ENCODE peak calls at places on chromosomes 4 and X, in nine cellular contexts. One of them, this sample, is unnamed.

GRCh38 chrX:119757979-119758681 is at the start of gene SOWAHD:
- DNase-seq in NCI-H2081: peak
- DNase-seq in WTC11: peak
- DNase-seq in stimulated activated CD4-positive, alpha-beta T cell treated with anti-CD3 and anti-CD28 coated beads, Interleukin-2, amount 100 ng/mL, for 48 hours: no peak
- DNase-seq in fibroblast of mammary gland: no peak
- DNase-seq in Kasumi-1: peak
- DNase-seq in epithelial cell of esophagus: peak
- DNase-seq in NCI-H526 treated with DMSO at 0.1 percent for 48 hours: peak
- DNase-seq in left colon: peak
- DNase-seq in this sample: no peak

GRCh38 chr4:129092636-129093172 is 635 bp downstream of the SCLT1 start:
- DNase-seq in stimulated activated CD4-positive, alpha-beta T cell treated with anti-CD3 and anti-CD28 coated beads, Interleukin-2, amount 100 ng/mL, for 48 hours: no peak
- DNase-seq in epithelial cell of esophagus: peak
- DNase-seq in left colon: no peak
- DNase-seq in NCI-H2081: peak
- DNase-seq in NCI-H526 treated with DMSO at 0.1 percent for 48 hours: peak
- DNase-seq in Kasumi-1: peak
- DNase-seq in fibroblast of mammary gland: peak
- DNase-seq in WTC11: no peak
- DNase-seq in this sample: no peak

GRCh38 chrX:102835504-102836146 is 101.4 kb upstream of the RAB40AL start:
- DNase-seq in WTC11: peak
- DNase-seq in stimulated activated CD4-positive, alpha-beta T cell treated with anti-CD3 and anti-CD28 coated beads, Interleukin-2, amount 100 ng/mL, for 48 hours: no peak
- DNase-seq in Kasumi-1: peak
- DNase-seq in NCI-H526 treated with DMSO at 0.1 percent for 48 hours: no peak
- DNase-seq in left colon: peak
- DNase-seq in NCI-H2081: no peak
- DNase-seq in fibroblast of mammary gland: peak
- DNase-seq in epithelial cell of esophagus: peak
- DNase-seq in this sample: peak

GRCh38 chr4:169417629-169418282 is 147.0 kb upstream of the SH3RF1 start:
- DNase-seq in WTC11: no peak
- DNase-seq in NCI-H2081: no peak
- DNase-seq in epithelial cell of esophagus: no peak
- DNase-seq in fibroblast of mammary gland: no peak
- DNase-seq in Kasumi-1: no peak
- DNase-seq in left colon: no peak
- DNase-seq in NCI-H526 treated with DMSO at 0.1 percent for 48 hours: no peak
- DNase-seq in stimulated activated CD4-positive, alpha-beta T cell treated with anti-CD3 and anti-CD28 coated beads, Interleukin-2, amount 100 ng/mL, for 48 hours: no peak
- DNase-seq in this sample: no peak

GRCh38 chr4:125547842-125548241 is 233.1 kb downstream of the FAT4 start:
- DNase-seq in NCI-H2081: no peak
- DNase-seq in NCI-H526 treated with DMSO at 0.1 percent for 48 hours: no peak
- DNase-seq in Kasumi-1: no peak
- DNase-seq in epithelial cell of esophagus: no peak
- DNase-seq in stimulated activated CD4-positive, alpha-beta T cell treated with anti-CD3 and anti-CD28 coated beads, Interleukin-2, amount 100 ng/mL, for 48 hours: no peak
- DNase-seq in fibroblast of mammary gland: no peak
- DNase-seq in WTC11: no peak
- DNase-seq in left colon: no peak
- DNase-seq in this sample: no peak

GRCh38 chr4:75087416-75087815 is 154.5 kb downstream of the PARM1 start:
- DNase-seq in epithelial cell of esophagus: no peak
- DNase-seq in Kasumi-1: no peak
- DNase-seq in left colon: no peak
- DNase-seq in NCI-H526 treated with DMSO at 0.1 percent for 48 hours: no peak
- DNase-seq in WTC11: no peak
- DNase-seq in fibroblast of mammary gland: no peak
- DNase-seq in stimulated activated CD4-positive, alpha-beta T cell treated with anti-CD3 and anti-CD28 coated beads, Interleukin-2, amount 100 ng/mL, for 48 hours: no peak
- DNase-seq in NCI-H2081: no peak
- DNase-seq in this sample: no peak

GRCh38 chr4:173522160-173522873 is 7.7 kb downstream of the HAND2 start:
- DNase-seq in NCI-H2081: peak
- DNase-seq in WTC11: peak
- DNase-seq in epithelial cell of esophagus: peak
- DNase-seq in NCI-H526 treated with DMSO at 0.1 percent for 48 hours: no peak
- DNase-seq in fibroblast of mammary gland: peak
- DNase-seq in left colon: peak
- DNase-seq in Kasumi-1: no peak
- DNase-seq in stimulated activated CD4-positive, alpha-beta T cell treated with anti-CD3 and anti-CD28 coated beads, Interleukin-2, amount 100 ng/mL, for 48 hours: no peak
- DNase-seq in this sample: no peak

GRCh38 chr4:113049421-113050355 is at the start of gene ANK2:
- DNase-seq in NCI-H526 treated with DMSO at 0.1 percent for 48 hours: no peak
- DNase-seq in epithelial cell of esophagus: no peak
- DNase-seq in stimulated activated CD4-positive, alpha-beta T cell treated with anti-CD3 and anti-CD28 coated beads, Interleukin-2, amount 100 ng/mL, for 48 hours: no peak
- DNase-seq in Kasumi-1: no peak
- DNase-seq in fibroblast of mammary gland: peak
- DNase-seq in NCI-H2081: peak
- DNase-seq in WTC11: peak
- DNase-seq in left colon: no peak
- DNase-seq in this sample: no peak

GRCh38 chr4:41360214-41360910 is 103.6 kb downstream of the UCHL1 start:
- DNase-seq in left colon: peak
- DNase-seq in Kasumi-1: peak
- DNase-seq in stimulated activated CD4-positive, alpha-beta T cell treated with anti-CD3 and anti-CD28 coated beads, Interleukin-2, amount 100 ng/mL, for 48 hours: no peak
- DNase-seq in NCI-H2081: peak
- DNase-seq in epithelial cell of esophagus: peak
- DNase-seq in NCI-H526 treated with DMSO at 0.1 percent for 48 hours: peak
- DNase-seq in WTC11: peak
- DNase-seq in fibroblast of mammary gland: peak
- DNase-seq in this sample: peak

GRCh38 chrX:35289952-35290351 is 347.4 kb downstream of the FAM47B start:
- DNase-seq in WTC11: no peak
- DNase-seq in Kasumi-1: no peak
- DNase-seq in stimulated activated CD4-positive, alpha-beta T cell treated with anti-CD3 and anti-CD28 coated beads, Interleukin-2, amount 100 ng/mL, for 48 hours: no peak
- DNase-seq in epithelial cell of esophagus: peak
- DNase-seq in fibroblast of mammary gland: no peak
- DNase-seq in NCI-H526 treated with DMSO at 0.1 percent for 48 hours: no peak
- DNase-seq in left colon: no peak
- DNase-seq in NCI-H2081: no peak
- DNase-seq in this sample: no peak

GRCh38 chr4:55762815-55763214 is 56.8 kb upstream of the EXOC1L start:
- DNase-seq in NCI-H2081: no peak
- DNase-seq in epithelial cell of esophagus: no peak
- DNase-seq in NCI-H526 treated with DMSO at 0.1 percent for 48 hours: no peak
- DNase-seq in WTC11: no peak
- DNase-seq in left colon: no peak
- DNase-seq in fibroblast of mammary gland: peak
- DNase-seq in stimulated activated CD4-positive, alpha-beta T cell treated with anti-CD3 and anti-CD28 coated beads, Interleukin-2, amount 100 ng/mL, for 48 hours: no peak
- DNase-seq in Kasumi-1: no peak
- DNase-seq in this sample: no peak

GRCh38 chr4:174265917-174266316 is 17.6 kb downstream of the FBXO8 start:
- DNase-seq in WTC11: no peak
- DNase-seq in fibroblast of mammary gland: no peak
- DNase-seq in left colon: no peak
- DNase-seq in Kasumi-1: no peak
- DNase-seq in NCI-H2081: peak
- DNase-seq in NCI-H526 treated with DMSO at 0.1 percent for 48 hours: no peak
- DNase-seq in epithelial cell of esophagus: no peak
- DNase-seq in stimulated activated CD4-positive, alpha-beta T cell treated with anti-CD3 and anti-CD28 coated beads, Interleukin-2, amount 100 ng/mL, for 48 hours: no peak
- DNase-seq in this sample: no peak

This sample was measured in Caki2.